ENCODE peak calls at places on chromosomes 5 and 9, in eight cellular contexts. Q is heart left ventricle; H is CD8-positive, alpha-beta T cell; T is H9; O is AG04450; R is right cardiac atrium; M is CD4-positive, alpha-beta memory T cell; A is body of pancreas. F is an unnamed sample. For H3K9me3 and H3K27me3, the result is how much of the 10 kb centered on the place peaks cover.

GRCh38 chr5:141604318-141604717 is 14.5 kb downstream of the DIAPH1 start:
- DNase-seq in R (peak), A (peak), Q (peak), T (peak), M (no peak), O (peak), H (no peak), F (peak)

GRCh38 chr5:67063791-67064190 is 132.8 kb downstream of the CD180 start:
- DNase-seq in A (no peak), R (no peak), H (no peak), M (no peak), T (no peak), Q (no peak), O (peak), F (no peak)

GRCh38 chr9:38417003-38417965 is 7.0 kb downstream of the IGFBPL1 start:
- DNase-seq in T (peak), Q (no peak), R (peak), M (no peak), A (peak), H (no peak), O (no peak), F (no peak)

GRCh38 chr9:76662476-76663281 is 101.6 kb upstream of the PCA3 start:
- DNase-seq in A (peak), T (no peak), M (no peak), Q (no peak), H (no peak), O (no peak), R (no peak), F (no peak)

GRCh38 chr9:5089737-5090136 is 95.7 kb downstream of the INSL6 start:
- DNase-seq in Q (no peak), M (no peak), R (no peak), T (no peak), H (no peak), A (no peak), O (no peak), F (no peak)

GRCh38 chr5:852431-853401 is 1.9 kb upstream of the ZDHHC11 start:
- DNase-seq in A (no peak), R (peak), M (no peak), H (no peak), T (no peak), Q (no peak), O (no peak), F (peak)

GRCh38 chr5:136025900-136026299 is 2.9 kb upstream of the TGFBI start:
- DNase-seq in M (no peak), H (no peak), T (no peak), Q (peak), O (peak), A (no peak), R (peak), F (no peak)

GRCh38 chr5:6158974-6159863 is 219.1 kb downstream of the MED10 start:
- DNase-seq in Q (no peak), T (no peak), R (no peak), A (no peak), H (no peak), M (no peak), O (no peak), F (peak)

GRCh38 chr9:124802426-124802825 is 25.5 kb downstream of the OLFML2A start:
- DNase-seq in O (no peak), H (no peak), M (no peak), R (no peak), Q (no peak), T (no peak), A (no peak), F (no peak)

GRCh38 chr5:109759304-109759703 is 69.6 kb downstream of the MAN2A1 start:
- DNase-seq in M (no peak), Q (no peak), R (no peak), T (no peak), O (no peak), A (no peak), H (no peak), F (no peak)

GRCh38 chr5:73452215-73452614 is 3.6 kb upstream of the FOXD1 start:
- DNase-seq in M (no peak), Q (no peak), R (no peak), O (no peak), H (no peak), T (no peak), A (no peak), F (no peak)

GRCh38 chr5:155878991-155879575 is 447.9 kb upstream of the SGCD start:
- DNase-seq in M (no peak), H (no peak), T (no peak), A (no peak), Q (no peak), R (no peak), O (no peak), F (no peak)

GRCh38 chr5:4188704-4189103 is 593.1 kb downstream of the IRX1 start:
- DNase-seq in Q (no peak), H (no peak), R (no peak), T (peak), M (no peak), O (no peak), A (no peak), F (no peak)

GRCh38 chr5:43305948-43306563 is 7.2 kb downstream of the HMGCS1 start:
- DNase-seq in T (no peak), O (peak), R (no peak), M (peak), A (no peak), Q (no peak), H (no peak), F (peak)

GRCh38 chr9:75612754-75613153 is 277.7 kb upstream of the PCSK5 start:
- DNase-seq in T (no peak), O (no peak), H (no peak), A (no peak), R (no peak), Q (no peak), M (no peak), F (no peak)

GRCh38 chr9:112283854-112284253 is 49.6 kb downstream of the PTBP3 start:
- DNase-seq in Q (no peak), R (no peak), A (no peak), O (no peak), H (no peak), M (no peak), T (no peak), F (no peak)

GRCh38 chr9:112285056-112285455 is 48.4 kb downstream of the PTBP3 start:
- DNase-seq in O (no peak), T (no peak), R (no peak), M (no peak), A (no peak), H (no peak), Q (no peak), F (no peak)

GRCh38 chr9:112288029-112288428 is 45.4 kb downstream of the PTBP3 start:
- DNase-seq in R (no peak), H (no peak), T (no peak), A (no peak), M (no peak), Q (no peak), O (no peak), F (no peak)

GRCh38 chr9:112286906-112287305 is 46.5 kb downstream of the PTBP3 start:
- DNase-seq in Q (no peak), A (no peak), M (no peak), O (no peak), H (no peak), R (no peak), T (no peak), F (no peak)
- H3K9me3 ChIP-seq in Q (under half), A (under half), M (under half), O (under half), H (under half), R (under half), T (under half), F (under half)

GRCh38 chr9:33677961-33678360 is 117.4 kb upstream of the PRSS3 start:
- DNase-seq in H (no peak), Q (no peak), M (no peak), R (no peak), T (no peak), O (no peak), A (no peak), F (no peak)
- H3K27me3 ChIP-seq in H (under half), Q (under half), M (under half), R (under half), T (under half), O (under half), A (under half), F (under half)

GRCh38 chr5:27592231-27592630 is 553.8 kb upstream of the CDH9 start:
- DNase-seq in R (no peak), A (no peak), O (no peak), Q (no peak), T (no peak), H (no peak), M (no peak), F (no peak)

GRCh38 chr5:27594141-27594540 is 555.8 kb upstream of the CDH9 start:
- DNase-seq in O (no peak), A (no peak), R (no peak), Q (no peak), H (no peak), T (no peak), M (no peak), F (no peak)

GRCh38 chr5:27590503-27590902 is 552.1 kb upstream of the CDH9 start:
- DNase-seq in A (no peak), O (no peak), H (no peak), T (no peak), M (no peak), R (no peak), Q (no peak), F (no peak)
- H3K9me3 ChIP-seq in A (under half), O (under half), H (under half), T (under half), M (under half), R (under half), Q (under half), F (under half)

GRCh38 chr9:20623748-20624124 is 1.4 kb upstream of the MLLT3 start:
- DNase-seq in T (no peak), H (no peak), R (no peak), M (no peak), Q (no peak), A (no peak), O (no peak), F (no peak)
- H3K27me3 ChIP-seq in T (under half), H (under half), R (under half), M (under half), Q (under half), A (under half), O (under half), F (under half)

DNA sequence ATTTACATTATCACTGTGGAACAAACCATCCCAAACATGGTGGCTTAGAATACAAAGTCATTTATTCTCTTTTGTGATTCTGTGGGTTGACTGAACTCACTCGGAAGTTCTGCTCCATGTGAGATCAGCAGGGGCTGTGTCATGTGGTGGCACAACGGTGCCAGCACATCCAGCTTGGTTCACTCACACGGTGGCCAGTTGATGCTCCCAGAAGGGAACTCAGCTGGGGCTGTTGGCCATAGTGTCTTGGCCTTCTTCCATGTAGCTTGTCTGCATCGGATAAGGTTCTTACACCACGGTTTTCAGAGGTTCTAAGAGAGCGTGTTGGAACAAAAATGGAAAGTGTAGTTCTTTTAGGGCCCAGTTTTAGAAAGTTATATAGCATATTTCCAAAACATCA is 312.7 kb downstream of the DMRT2 start:
- DNase-seq in Q (no peak), O (no peak), H (no peak), A (no peak), M (no peak), T (no peak), R (peak), F (no peak)
- H3K9me3 ChIP-seq in Q (under half), O (under half), H (under half), A (under half), M (under half), T (under half), R (under half), F (under half)

GRCh38 chr5:93576015-93576414 is 5.0 kb downstream of the NR2F1-AS1 start:
- DNase-seq in O (no peak), R (no peak), A (no peak), H (no peak), Q (no peak), M (no peak), T (no peak), F (no peak)

GRCh38 chr5:93573627-93573974 is 7.4 kb downstream of the NR2F1-AS1 start:
- DNase-seq in O (no peak), A (no peak), M (no peak), T (no peak), R (no peak), H (no peak), Q (no peak), F (no peak)

GRCh38 chr5:93574041-93574938 is 6.7 kb downstream of the NR2F1-AS1 start:
- DNase-seq in R (no peak), T (no peak), Q (no peak), M (no peak), O (no peak), A (no peak), H (no peak), F (no peak)

GRCh38 chr5:93575466-93575865 is 5.6 kb downstream of the NR2F1-AS1 start:
- DNase-seq in A (no peak), Q (no peak), H (no peak), M (no peak), R (no peak), T (no peak), O (no peak), F (no peak)

DNA sequence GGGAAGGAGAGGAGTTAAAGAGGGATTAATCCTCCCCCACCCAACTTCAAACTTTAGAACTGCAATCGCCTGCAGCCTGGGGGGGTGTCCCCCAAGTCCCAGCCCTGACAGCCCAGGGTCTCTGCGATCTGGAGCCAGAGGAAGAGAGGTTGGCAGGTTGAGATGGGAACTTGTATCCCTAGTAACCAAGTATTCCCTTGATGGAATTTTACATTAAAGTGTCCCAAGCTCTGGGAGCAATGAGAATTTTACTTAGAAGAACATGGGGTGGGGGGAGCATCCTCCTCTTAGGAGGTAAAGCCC is 6.1 kb downstream of the NR2F1-AS1 start:
- DNase-seq in M (no peak), H (no peak), T (no peak), R (no peak), A (no peak), O (no peak), Q (no peak), F (no peak)
- H3K27me3 ChIP-seq in M (half or more), H (under half), T (half or more), R (under half), A (under half), O (under half), Q (half or more), F (under half)

DNA sequence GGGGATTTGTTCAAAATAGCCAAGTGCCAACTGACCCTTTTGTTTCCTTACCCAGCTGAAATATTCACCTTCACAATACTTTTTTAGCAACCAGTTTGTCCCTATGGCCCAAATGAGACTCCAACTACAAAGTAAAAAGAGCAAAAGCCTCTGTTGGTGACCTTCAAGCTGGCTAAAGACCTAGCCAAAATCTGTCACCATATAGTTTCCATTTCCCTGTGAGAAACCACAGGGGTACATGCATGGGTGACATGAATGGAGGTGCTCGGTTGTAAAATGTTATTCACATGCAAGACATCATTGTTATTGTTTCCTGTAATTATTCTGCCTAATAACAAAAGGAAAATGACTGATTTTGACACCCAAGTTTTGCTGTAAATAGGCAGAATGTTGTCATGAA is 285.3 kb downstream of the ZNF608 start:
- DNase-seq in T (no peak), O (no peak), A (no peak), H (no peak), M (no peak), R (no peak), Q (no peak), F (no peak)
- H3K9me3 ChIP-seq in T (under half), O (under half), A (under half), H (under half), M (under half), R (under half), Q (under half), F (under half)

F was measured in SJSA1.